ENCODE peak calls at places on chromosomes 13 and 19, in ten cellular contexts. One of them, this sample, is unnamed.

GRCh38 chr13:98930014-98930625 is 47.7 kb downstream of the DOCK9 start:
- DNase-seq in T-helper 2 cell: no peak
- DNase-seq in cardiac muscle cell: no peak
- DNase-seq in stimulated activated CD4-positive, alpha-beta T cell treated with anti-CD3 and anti-CD28 coated beads, Interleukin-2, amount 100 ng/mL, for 4 hours: no peak
- DNase-seq in NCI-H1417: no peak
- DNase-seq in islet precursor cell: no peak
- DNase-seq in RKO: no peak
- DNase-seq in OCI-LY7: no peak
- DNase-seq in activated naive CD8-positive, alpha-beta T cell treated with anti-CD3 and anti-CD28 coated beads, Interleukin-2, amount 50 U/mL, for 24 hours: no peak
- DNase-seq in Peyer's patch: no peak
- DNase-seq in this sample: no peak

GRCh38 chr13:45341799-45342584 is 1.0 kb upstream of the TPT1 start:
- DNase-seq in stimulated activated CD4-positive, alpha-beta T cell treated with anti-CD3 and anti-CD28 coated beads, Interleukin-2, amount 100 ng/mL, for 4 hours: no peak
- DNase-seq in cardiac muscle cell: peak
- DNase-seq in islet precursor cell: no peak
- DNase-seq in Peyer's patch: no peak
- DNase-seq in NCI-H1417: no peak
- DNase-seq in activated naive CD8-positive, alpha-beta T cell treated with anti-CD3 and anti-CD28 coated beads, Interleukin-2, amount 50 U/mL, for 24 hours: no peak
- DNase-seq in RKO: peak
- DNase-seq in OCI-LY7: no peak
- DNase-seq in T-helper 2 cell: no peak
- DNase-seq in this sample: no peak

GRCh38 chr19:5206751-5207075 is 133.9 kb downstream of the PTPRS start:
- DNase-seq in Peyer's patch: no peak
- DNase-seq in cardiac muscle cell: no peak
- DNase-seq in RKO: no peak
- DNase-seq in stimulated activated CD4-positive, alpha-beta T cell treated with anti-CD3 and anti-CD28 coated beads, Interleukin-2, amount 100 ng/mL, for 4 hours: no peak
- DNase-seq in islet precursor cell: no peak
- DNase-seq in NCI-H1417: no peak
- DNase-seq in OCI-LY7: no peak
- DNase-seq in T-helper 2 cell: no peak
- DNase-seq in activated naive CD8-positive, alpha-beta T cell treated with anti-CD3 and anti-CD28 coated beads, Interleukin-2, amount 50 U/mL, for 24 hours: no peak
- DNase-seq in this sample: no peak

GRCh38 chr13:30895773-30896172 is 10.3 kb upstream of the MEDAG start:
- DNase-seq in Peyer's patch: no peak
- DNase-seq in OCI-LY7: no peak
- DNase-seq in activated naive CD8-positive, alpha-beta T cell treated with anti-CD3 and anti-CD28 coated beads, Interleukin-2, amount 50 U/mL, for 24 hours: no peak
- DNase-seq in T-helper 2 cell: no peak
- DNase-seq in stimulated activated CD4-positive, alpha-beta T cell treated with anti-CD3 and anti-CD28 coated beads, Interleukin-2, amount 100 ng/mL, for 4 hours: no peak
- DNase-seq in cardiac muscle cell: peak
- DNase-seq in islet precursor cell: peak
- DNase-seq in NCI-H1417: no peak
- DNase-seq in RKO: no peak
- DNase-seq in this sample: no peak

GRCh38 chr19:16153582-16154336 is 10.3 kb downstream of the HSH2D start:
- DNase-seq in stimulated activated CD4-positive, alpha-beta T cell treated with anti-CD3 and anti-CD28 coated beads, Interleukin-2, amount 100 ng/mL, for 4 hours: no peak
- DNase-seq in T-helper 2 cell: no peak
- DNase-seq in cardiac muscle cell: no peak
- DNase-seq in islet precursor cell: no peak
- DNase-seq in OCI-LY7: peak
- DNase-seq in RKO: peak
- DNase-seq in activated naive CD8-positive, alpha-beta T cell treated with anti-CD3 and anti-CD28 coated beads, Interleukin-2, amount 50 U/mL, for 24 hours: no peak
- DNase-seq in NCI-H1417: no peak
- DNase-seq in Peyer's patch: no peak
- DNase-seq in this sample: no peak

GRCh38 chr19:56142087-56142787 is 1.1 kb downstream of the ZNF444 start:
- DNase-seq in Peyer's patch: no peak
- DNase-seq in OCI-LY7: no peak
- DNase-seq in stimulated activated CD4-positive, alpha-beta T cell treated with anti-CD3 and anti-CD28 coated beads, Interleukin-2, amount 100 ng/mL, for 4 hours: no peak
- DNase-seq in activated naive CD8-positive, alpha-beta T cell treated with anti-CD3 and anti-CD28 coated beads, Interleukin-2, amount 50 U/mL, for 24 hours: no peak
- DNase-seq in RKO: no peak
- DNase-seq in NCI-H1417: no peak
- DNase-seq in cardiac muscle cell: no peak
- DNase-seq in T-helper 2 cell: no peak
- DNase-seq in islet precursor cell: peak
- DNase-seq in this sample: no peak

GRCh38 chr13:77431449-77431848 is 104.1 kb upstream of the SCEL start:
- DNase-seq in activated naive CD8-positive, alpha-beta T cell treated with anti-CD3 and anti-CD28 coated beads, Interleukin-2, amount 50 U/mL, for 24 hours: no peak
- DNase-seq in stimulated activated CD4-positive, alpha-beta T cell treated with anti-CD3 and anti-CD28 coated beads, Interleukin-2, amount 100 ng/mL, for 4 hours: no peak
- DNase-seq in islet precursor cell: no peak
- DNase-seq in NCI-H1417: no peak
- DNase-seq in cardiac muscle cell: no peak
- DNase-seq in OCI-LY7: no peak
- DNase-seq in T-helper 2 cell: no peak
- DNase-seq in Peyer's patch: no peak
- DNase-seq in RKO: no peak
- DNase-seq in this sample: no peak

GRCh38 chr19:14517840-14518505 is at the start of gene DNAJB1:
- DNase-seq in T-helper 2 cell: peak
- DNase-seq in NCI-H1417: peak
- DNase-seq in RKO: peak
- DNase-seq in activated naive CD8-positive, alpha-beta T cell treated with anti-CD3 and anti-CD28 coated beads, Interleukin-2, amount 50 U/mL, for 24 hours: peak
- DNase-seq in OCI-LY7: peak
- DNase-seq in islet precursor cell: peak
- DNase-seq in stimulated activated CD4-positive, alpha-beta T cell treated with anti-CD3 and anti-CD28 coated beads, Interleukin-2, amount 100 ng/mL, for 4 hours: peak
- DNase-seq in Peyer's patch: peak
- DNase-seq in cardiac muscle cell: peak
- DNase-seq in this sample: peak

GRCh38 chr13:46498650-46499049 is 54.3 kb upstream of the LRCH1 start:
- DNase-seq in islet precursor cell: no peak
- DNase-seq in Peyer's patch: no peak
- DNase-seq in OCI-LY7: no peak
- DNase-seq in activated naive CD8-positive, alpha-beta T cell treated with anti-CD3 and anti-CD28 coated beads, Interleukin-2, amount 50 U/mL, for 24 hours: no peak
- DNase-seq in NCI-H1417: no peak
- DNase-seq in RKO: no peak
- DNase-seq in cardiac muscle cell: peak
- DNase-seq in stimulated activated CD4-positive, alpha-beta T cell treated with anti-CD3 and anti-CD28 coated beads, Interleukin-2, amount 100 ng/mL, for 4 hours: no peak
- DNase-seq in T-helper 2 cell: no peak
- DNase-seq in this sample: no peak

GRCh38 chr19:28596561-28597071 is 616.3 kb downstream of the UQCRFS1 start:
- DNase-seq in RKO: no peak
- DNase-seq in Peyer's patch: no peak
- DNase-seq in cardiac muscle cell: no peak
- DNase-seq in islet precursor cell: no peak
- DNase-seq in T-helper 2 cell: no peak
- DNase-seq in stimulated activated CD4-positive, alpha-beta T cell treated with anti-CD3 and anti-CD28 coated beads, Interleukin-2, amount 100 ng/mL, for 4 hours: no peak
- DNase-seq in activated naive CD8-positive, alpha-beta T cell treated with anti-CD3 and anti-CD28 coated beads, Interleukin-2, amount 50 U/mL, for 24 hours: no peak
- DNase-seq in OCI-LY7: no peak
- DNase-seq in NCI-H1417: no peak
- DNase-seq in this sample: no peak

GRCh38 chr13:44732503-44733098 is 156.5 kb upstream of the TSC22D1 start:
- DNase-seq in RKO: no peak
- DNase-seq in cardiac muscle cell: peak
- DNase-seq in Peyer's patch: no peak
- DNase-seq in islet precursor cell: peak
- DNase-seq in OCI-LY7: no peak
- DNase-seq in activated naive CD8-positive, alpha-beta T cell treated with anti-CD3 and anti-CD28 coated beads, Interleukin-2, amount 50 U/mL, for 24 hours: no peak
- DNase-seq in NCI-H1417: no peak
- DNase-seq in stimulated activated CD4-positive, alpha-beta T cell treated with anti-CD3 and anti-CD28 coated beads, Interleukin-2, amount 100 ng/mL, for 4 hours: no peak
- DNase-seq in T-helper 2 cell: no peak
- DNase-seq in this sample: no peak

GRCh38 chr19:3189702-3190469 is 4.2 kb downstream of the NCLN start:
- DNase-seq in Peyer's patch: no peak
- DNase-seq in T-helper 2 cell: no peak
- DNase-seq in cardiac muscle cell: no peak
- DNase-seq in activated naive CD8-positive, alpha-beta T cell treated with anti-CD3 and anti-CD28 coated beads, Interleukin-2, amount 50 U/mL, for 24 hours: no peak
- DNase-seq in OCI-LY7: no peak
- DNase-seq in NCI-H1417: no peak
- DNase-seq in stimulated activated CD4-positive, alpha-beta T cell treated with anti-CD3 and anti-CD28 coated beads, Interleukin-2, amount 100 ng/mL, for 4 hours: no peak
- DNase-seq in islet precursor cell: no peak
- DNase-seq in RKO: no peak
- DNase-seq in this sample: no peak

GRCh38 chr13:46622918-46623256 is 69.9 kb downstream of the LRCH1 start:
- DNase-seq in RKO: no peak
- DNase-seq in activated naive CD8-positive, alpha-beta T cell treated with anti-CD3 and anti-CD28 coated beads, Interleukin-2, amount 50 U/mL, for 24 hours: no peak
- DNase-seq in stimulated activated CD4-positive, alpha-beta T cell treated with anti-CD3 and anti-CD28 coated beads, Interleukin-2, amount 100 ng/mL, for 4 hours: no peak
- DNase-seq in Peyer's patch: no peak
- DNase-seq in OCI-LY7: peak
- DNase-seq in islet precursor cell: no peak
- DNase-seq in NCI-H1417: peak
- DNase-seq in cardiac muscle cell: no peak
- DNase-seq in T-helper 2 cell: no peak
- DNase-seq in this sample: no peak

GRCh38 chr19:1102407-1103106 is 1.2 kb upstream of the GPX4 start:
- DNase-seq in OCI-LY7: peak
- DNase-seq in T-helper 2 cell: peak
- DNase-seq in RKO: peak
- DNase-seq in activated naive CD8-positive, alpha-beta T cell treated with anti-CD3 and anti-CD28 coated beads, Interleukin-2, amount 50 U/mL, for 24 hours: peak
- DNase-seq in cardiac muscle cell: no peak
- DNase-seq in islet precursor cell: peak
- DNase-seq in stimulated activated CD4-positive, alpha-beta T cell treated with anti-CD3 and anti-CD28 coated beads, Interleukin-2, amount 100 ng/mL, for 4 hours: no peak
- DNase-seq in NCI-H1417: no peak
- DNase-seq in Peyer's patch: no peak
- DNase-seq in this sample: peak

GRCh38 chr13:99191900-99192399 is 8.7 kb upstream of the UBAC2 start:
- DNase-seq in NCI-H1417: no peak
- DNase-seq in cardiac muscle cell: no peak
- DNase-seq in OCI-LY7: no peak
- DNase-seq in stimulated activated CD4-positive, alpha-beta T cell treated with anti-CD3 and anti-CD28 coated beads, Interleukin-2, amount 100 ng/mL, for 4 hours: no peak
- DNase-seq in Peyer's patch: no peak
- DNase-seq in RKO: no peak
- DNase-seq in activated naive CD8-positive, alpha-beta T cell treated with anti-CD3 and anti-CD28 coated beads, Interleukin-2, amount 50 U/mL, for 24 hours: no peak
- DNase-seq in T-helper 2 cell: no peak
- DNase-seq in islet precursor cell: no peak
- DNase-seq in this sample: no peak

GRCh38 chr19:2782357-2782935 is 627 bp downstream of the SGTA start:
- DNase-seq in NCI-H1417: no peak
- DNase-seq in T-helper 2 cell: no peak
- DNase-seq in RKO: no peak
- DNase-seq in Peyer's patch: no peak
- DNase-seq in cardiac muscle cell: no peak
- DNase-seq in islet precursor cell: no peak
- DNase-seq in activated naive CD8-positive, alpha-beta T cell treated with anti-CD3 and anti-CD28 coated beads, Interleukin-2, amount 50 U/mL, for 24 hours: peak
- DNase-seq in stimulated activated CD4-positive, alpha-beta T cell treated with anti-CD3 and anti-CD28 coated beads, Interleukin-2, amount 100 ng/mL, for 4 hours: no peak
- DNase-seq in OCI-LY7: no peak
- DNase-seq in this sample: no peak